ENCODE peak calls at places on chromosomes 16 and 17, in ten cellular contexts. L is tibial artery, N is fibroblast of the aortic adventitia, F is astrocyte of the cerebellum, M is left lung, B is transverse colon, Q is neural crest cell, Z is MCF 10A, K is stomach, X is MM.1S. J is an unnamed sample.

GRCh38 chr17:64084086-64084939 is 45.6 kb downstream of the ERN1 start:
- DNase-seq in L (no peak), N (peak), F (peak), M (peak), B (peak), Q (no peak), Z (peak), K (peak), X (peak), J (no peak)

GRCh38 chr16:11672206-11673090 is 4.2 kb downstream of the SNN start:
- DNase-seq in L (no peak), N (no peak), F (no peak), M (no peak), B (no peak), Q (no peak), Z (no peak), K (no peak), X (peak), J (no peak)

GRCh38 chr16:1125471-1125870 is 27.4 kb upstream of the CACNA1H start:
- DNase-seq in L (no peak), N (peak), F (no peak), M (no peak), B (peak), Q (no peak), Z (peak), K (peak), X (no peak), J (no peak)

GRCh38 chr17:3963214-3964201 is 729 bp downstream of the ATP2A3 start:
- DNase-seq in L (no peak), N (no peak), F (no peak), M (peak), B (peak), Q (no peak), Z (no peak), K (peak), X (peak), J (no peak)

GRCh38 chr16:85821441-85821901 is 22.0 kb downstream of the COX4I1 start:
- DNase-seq in L (peak), N (peak), F (peak), M (peak), B (peak), Q (peak), Z (peak), K (peak), X (peak), J (peak)

GRCh38 chr17:37527249-37527851 is 37.7 kb downstream of the DUSP14 start:
- DNase-seq in L (no peak), N (peak), F (peak), M (no peak), B (no peak), Q (no peak), Z (peak), K (no peak), X (peak), J (no peak)

GRCh38 chr17:73268582-73269328 is 7.1 kb upstream of the CPSF4L start:
- DNase-seq in L (no peak), N (no peak), F (no peak), M (no peak), B (no peak), Q (no peak), Z (no peak), K (no peak), X (no peak), J (no peak)

GRCh38 chr17:6800422-6801027 is 24.5 kb downstream of the FBXO39 start:
- DNase-seq in L (no peak), N (no peak), F (no peak), M (no peak), B (no peak), Q (peak), Z (peak), K (no peak), X (no peak), J (no peak)

GRCh38 chr17:69246726-69247375 is 18.2 kb upstream of the ABCA10 start:
- DNase-seq in L (no peak), N (peak), F (peak), M (no peak), B (no peak), Q (no peak), Z (peak), K (no peak), X (peak), J (no peak)

GRCh38 chr17:82548681-82549303 is 29.3 kb downstream of the FOXK2 start:
- DNase-seq in L (peak), N (no peak), F (no peak), M (peak), B (peak), Q (no peak), Z (no peak), K (no peak), X (no peak), J (no peak)

GRCh38 chr16:28180660-28181556 is 30.9 kb downstream of the XPO6 start:
- DNase-seq in L (no peak), N (peak), F (no peak), M (no peak), B (no peak), Q (no peak), Z (peak), K (no peak), X (no peak), J (no peak)

GRCh38 chr17:39922006-39922405 is 3.6 kb upstream of the GSDMB start:
- DNase-seq in L (no peak), N (no peak), F (no peak), M (no peak), B (no peak), Q (no peak), Z (no peak), K (no peak), X (no peak), J (no peak)

GRCh38 chr16:23676924-23677480 is 1.7 kb upstream of the PLK1 start:
- DNase-seq in L (no peak), N (peak), F (no peak), M (no peak), B (no peak), Q (no peak), Z (no peak), K (no peak), X (no peak), J (no peak)

GRCh38 chr16:27110524-27110896 is 43.8 kb downstream of the C16orf82 start:
- DNase-seq in L (no peak), N (no peak), F (no peak), M (no peak), B (no peak), Q (no peak), Z (no peak), K (no peak), X (no peak), J (no peak)

GRCh38 chr17:64984776-64985521 is 65.7 kb upstream of the LRRC37A3 start:
- DNase-seq in L (no peak), N (peak), F (no peak), M (no peak), B (peak), Q (no peak), Z (no peak), K (no peak), X (peak), J (no peak)

GRCh38 chr17:49746791-49747490 is 17.0 kb downstream of the FAM117A start:
- DNase-seq in L (no peak), N (no peak), F (no peak), M (no peak), B (peak), Q (no peak), Z (no peak), K (no peak), X (peak), J (no peak)

GRCh38 chr16:80915079-80915450 is 91.6 kb downstream of the CMC2 start:
- DNase-seq in L (no peak), N (no peak), F (no peak), M (no peak), B (no peak), Q (no peak), Z (no peak), K (no peak), X (no peak), J (no peak)

GRCh38 chr16:67244387-67245188 is 2.7 kb downstream of the FHOD1 start:
- DNase-seq in L (peak), N (peak), F (peak), M (peak), B (peak), Q (no peak), Z (peak), K (peak), X (peak), J (no peak)

GRCh38 chr17:42107597-42108576 is 4.6 kb downstream of the DHX58 start:
- DNase-seq in L (no peak), N (no peak), F (no peak), M (peak), B (peak), Q (peak), Z (peak), K (peak), X (peak), J (peak)

GRCh38 chr17:21029032-21029431 is 13.8 kb downstream of the USP22 start:
- DNase-seq in L (peak), N (peak), F (no peak), M (no peak), B (no peak), Q (no peak), Z (peak), K (no peak), X (no peak), J (no peak)

GRCh38 chr17:64398330-64398729 is 7.7 kb upstream of the PECAM1 start:
- DNase-seq in L (no peak), N (no peak), F (no peak), M (no peak), B (no peak), Q (no peak), Z (no peak), K (no peak), X (no peak), J (no peak)

GRCh38 chr17:35299108-35299507 is 56.2 kb downstream of the SLFN5 start:
- DNase-seq in L (no peak), N (no peak), F (no peak), M (peak), B (no peak), Q (no peak), Z (no peak), K (peak), X (no peak), J (no peak)

GRCh38 chr17:67492251-67492740 is 115.2 kb downstream of the PITPNC1 start:
- DNase-seq in L (no peak), N (no peak), F (no peak), M (no peak), B (no peak), Q (no peak), Z (no peak), K (no peak), X (no peak), J (no peak)

GRCh38 chr16:11183035-11183812 is 72.8 kb downstream of the SOCS1 start:
- DNase-seq in L (no peak), N (no peak), F (no peak), M (no peak), B (peak), Q (no peak), Z (no peak), K (no peak), X (no peak), J (no peak)

GRCh38 chr17:78141437-78142112 is 4.6 kb upstream of the C17orf99 start:
- DNase-seq in L (no peak), N (no peak), F (no peak), M (no peak), B (peak), Q (no peak), Z (no peak), K (no peak), X (no peak), J (no peak)

GRCh38 chr17:42623732-42624596 is 14.5 kb downstream of the TUBG1 start:
- DNase-seq in L (no peak), N (peak), F (peak), M (no peak), B (peak), Q (no peak), Z (peak), K (peak), X (no peak), J (no peak)

GRCh38 chr17:71375948-71376347 is 744.9 kb upstream of the SOX9 start:
- DNase-seq in L (no peak), N (no peak), F (no peak), M (no peak), B (no peak), Q (no peak), Z (no peak), K (no peak), X (no peak), J (no peak)

GRCh38 chr17:48610282-48611211 is at the start of gene HOXB7:
- DNase-seq in L (no peak), N (peak), F (no peak), M (peak), B (peak), Q (no peak), Z (no peak), K (peak), X (peak), J (no peak)

GRCh38 chr17:55417411-55418268 is 4.0 kb downstream of the MMD start:
- DNase-seq in L (no peak), N (no peak), F (no peak), M (no peak), B (no peak), Q (no peak), Z (no peak), K (no peak), X (no peak), J (no peak)

GRCh38 chr17:61251939-61252865 is 147.4 kb upstream of the TBX2 start:
- DNase-seq in L (peak), N (peak), F (peak), M (peak), B (peak), Q (no peak), Z (peak), K (peak), X (no peak), J (no peak)

GRCh38 chr16:58462089-58462488 is 37.9 kb upstream of the NDRG4 start:
- DNase-seq in L (no peak), N (no peak), F (no peak), M (no peak), B (no peak), Q (no peak), Z (no peak), K (no peak), X (no peak), J (no peak)

GRCh38 chr17:66540131-66540781 is 237.8 kb downstream of the PRKCA start:
- DNase-seq in L (no peak), N (peak), F (peak), M (peak), B (no peak), Q (peak), Z (no peak), K (no peak), X (no peak), J (no peak)

GRCh38 chr17:48148029-48148759 is 40.6 kb downstream of the SNX11 start:
- DNase-seq in L (no peak), N (no peak), F (no peak), M (no peak), B (no peak), Q (no peak), Z (no peak), K (no peak), X (no peak), J (no peak)

GRCh38 chr17:64778367-64779290 is 116.5 kb upstream of the SMURF2 start:
- DNase-seq in L (peak), N (no peak), F (no peak), M (no peak), B (peak), Q (no peak), Z (no peak), K (peak), X (no peak), J (peak)

GRCh38 chr17:13746379-13746778 is 144.7 kb upstream of the HS3ST3A1 start:
- DNase-seq in L (no peak), N (no peak), F (no peak), M (no peak), B (no peak), Q (no peak), Z (no peak), K (no peak), X (no peak), J (no peak)

GRCh38 chr17:38693700-38694329 is 11.3 kb upstream of the MLLT6 start:
- DNase-seq in L (peak), N (peak), F (no peak), M (peak), B (peak), Q (no peak), Z (peak), K (peak), X (no peak), J (no peak)

GRCh38 chr17:34163681-34164080 is 91.4 kb upstream of the CCL2 start:
- DNase-seq in L (no peak), N (peak), F (no peak), M (no peak), B (no peak), Q (no peak), Z (no peak), K (no peak), X (peak), J (no peak)
- TF ChIP-seq CTCF in L (peak), N (peak), F (peak), M (peak), B (no peak), Q (peak), Z (no peak), K (peak), X (peak), J (peak)

DNA sequence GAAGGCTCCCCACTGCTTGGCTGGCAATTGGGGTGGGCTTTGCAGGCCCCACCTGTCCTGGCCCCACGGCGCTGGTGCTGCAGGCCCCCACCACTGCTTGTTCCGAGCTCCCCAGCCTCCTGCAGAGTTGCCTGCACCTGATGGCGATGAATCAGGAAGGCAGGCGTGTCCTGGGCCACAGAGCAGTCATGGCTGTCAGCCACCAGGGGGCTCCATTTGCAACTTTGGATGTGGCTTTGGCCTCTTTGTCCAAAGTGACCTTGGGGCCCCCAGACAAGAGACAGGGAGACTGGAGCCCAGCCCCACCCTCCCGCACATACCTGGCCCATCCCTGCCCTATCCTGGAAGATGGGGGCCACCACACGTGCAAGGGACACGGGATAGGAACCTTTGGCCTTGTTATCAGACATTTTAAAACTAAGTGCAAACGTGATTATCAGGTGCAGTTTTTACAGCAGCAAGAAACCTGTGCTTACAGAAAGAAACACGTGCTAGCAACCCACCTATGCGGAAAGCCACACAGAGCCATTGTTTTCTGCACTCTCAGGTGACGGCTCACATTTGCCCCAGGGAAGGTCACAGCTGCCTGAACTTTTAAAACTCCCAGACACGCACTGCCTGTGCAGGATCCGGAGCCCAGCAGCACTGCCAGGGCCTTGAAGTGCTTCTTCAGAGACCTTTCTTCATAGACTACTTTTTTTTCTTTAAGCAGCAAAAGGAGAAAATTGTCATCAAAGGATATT is at the start of gene DNASE1:
- DNase-seq in L (peak), N (peak), F (peak), M (peak), B (peak), Q (peak), Z (peak), K (peak), X (peak), J (peak)
- TF ChIP-seq CTCF in L (peak), N (peak), F (peak), M (peak), B (peak), Q (peak), Z (peak), K (peak), X (peak), J (peak)

GRCh38 chr17:76026714-76027158 is 370 bp downstream of the EVPL start:
- DNase-seq in L (no peak), N (no peak), F (no peak), M (no peak), B (no peak), Q (no peak), Z (peak), K (no peak), X (no peak), J (no peak)
- TF ChIP-seq CTCF in L (no peak), N (no peak), F (no peak), M (no peak), B (no peak), Q (no peak), Z (peak), K (no peak), X (no peak), J (no peak)

GRCh38 chr17:28812980-28813377 is 29.6 kb downstream of the FAM222B start:
- DNase-seq in L (no peak), N (peak), F (no peak), M (no peak), B (no peak), Q (no peak), Z (no peak), K (no peak), X (no peak), J (no peak)

GRCh38 chr17:28807925-28808641 is 34.5 kb downstream of the FAM222B start:
- DNase-seq in L (no peak), N (peak), F (peak), M (no peak), B (no peak), Q (no peak), Z (peak), K (no peak), X (no peak), J (no peak)

GRCh38 chr17:28810437-28810836 is 32.2 kb downstream of the FAM222B start:
- DNase-seq in L (no peak), N (no peak), F (no peak), M (no peak), B (no peak), Q (no peak), Z (peak), K (no peak), X (no peak), J (no peak)

GRCh38 chr17:28812136-28812979 is 30.2 kb downstream of the FAM222B start:
- DNase-seq in L (peak), N (peak), F (peak), M (peak), B (peak), Q (peak), Z (peak), K (peak), X (peak), J (peak)

GRCh38 chr17:28811594-28812135 is 30.9 kb downstream of the FAM222B start:
- DNase-seq in L (no peak), N (peak), F (no peak), M (no peak), B (peak), Q (no peak), Z (peak), K (no peak), X (peak), J (no peak)
- TF ChIP-seq CTCF in L (no peak), N (no peak), F (no peak), M (no peak), B (no peak), Q (no peak), Z (no peak), K (no peak), X (no peak), J (no peak)

DNA sequence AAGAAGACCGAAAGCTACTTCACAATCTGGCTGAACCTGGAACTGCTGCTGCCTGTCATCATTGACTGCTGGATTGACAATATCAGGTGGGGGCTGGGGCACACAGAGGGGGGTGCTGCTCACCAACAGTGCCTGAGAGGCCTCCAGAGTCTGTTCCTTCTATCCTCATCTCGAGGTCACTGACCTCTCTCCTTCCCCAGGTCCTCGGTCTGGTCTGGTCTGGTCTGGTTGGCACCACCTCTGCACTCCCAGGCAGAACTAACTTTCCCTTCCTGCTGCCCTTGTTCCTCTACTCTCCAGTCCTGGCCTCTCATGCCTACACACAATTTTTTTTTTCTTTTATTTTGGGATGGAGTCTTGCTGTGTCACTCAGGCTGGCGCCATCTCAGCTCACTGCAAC is 4.2 kb downstream of the PLA2G15 start:
- DNase-seq in L (no peak), N (no peak), F (no peak), M (no peak), B (no peak), Q (no peak), Z (no peak), K (no peak), X (no peak), J (no peak)
- TF ChIP-seq CTCF in L (no peak), N (no peak), F (no peak), M (no peak), B (no peak), Q (no peak), Z (no peak), K (no peak), X (no peak), J (no peak)

GRCh38 chr16:50332599-50332998 is 36.2 kb downstream of the BRD7 start:
- DNase-seq in L (no peak), N (no peak), F (no peak), M (no peak), B (no peak), Q (no peak), Z (no peak), K (no peak), X (no peak), J (no peak)
- TF ChIP-seq CTCF in L (no peak), N (no peak), F (no peak), M (no peak), B (no peak), Q (no peak), Z (no peak), K (no peak), X (no peak), J (no peak)